ENCODE peak calls at places on chromosomes 3 and 15, in five cellular contexts. K is left ventricle myocardium inferior, Z is GM03348, Q is T-cell, P is frontal cortex. S is an unnamed sample.

GRCh38 chr3:194035406-194036138 is 100.4 kb upstream of the HES1 start:
- DNase-seq in K (no peak), Z (peak; percentile 10), Q (no peak), P (no peak), S (no peak)

GRCh38 chr3:148911597-148911996 is 46.5 kb downstream of the CPA3 start:
- DNase-seq in K (no peak), Z (no peak), Q (no peak), P (no peak), S (no peak)

GRCh38 chr3:159187232-159187631 is 385.4 kb downstream of the MFSD1 start:
- DNase-seq in K (peak; percentile 19), Z (no peak), Q (no peak), P (no peak), S (no peak)

GRCh38 chr3:13021141-13021933 is 51.9 kb downstream of the IQSEC1 start:
- DNase-seq in K (peak; percentile 59), Z (no peak), Q (no peak), P (no peak), S (no peak)

GRCh38 chr3:177035678-177036077 is 161.6 kb downstream of the TBL1XR1 start:
- DNase-seq in K (no peak), Z (no peak), Q (no peak), P (no peak), S (no peak)

GRCh38 chr15:98776607-98777281 is 128.4 kb downstream of the IGF1R start:
- DNase-seq in K (peak; percentile 42), Z (peak; percentile 51), Q (no peak), P (no peak), S (peak; percentile 65)

GRCh38 chr15:22251422-22251821 is 171.1 kb downstream of the OR4M2 start:
- DNase-seq in K (no peak), Z (no peak), Q (no peak), P (no peak), S (no peak)

GRCh38 chr3:26350853-26351252 is 271.7 kb upstream of the LRRC3B start:
- DNase-seq in K (no peak), Z (no peak), Q (no peak), P (no peak), S (no peak)

GRCh38 chr3:138684411-138684810 is 75.8 kb downstream of the FAIM start:
- DNase-seq in K (no peak), Z (no peak), Q (no peak), P (no peak), S (no peak)